ENCODE peak calls at places on chromosomes 16 and 17, in six cellular contexts. E is mucosa of descending colon, V is upper lobe of right lung, X is AG10803, H is NCI-H1417, Y is skeletal muscle cell. G is an unnamed sample.

GRCh38 chr16:2856061-2856670 is 1.8 kb downstream of the PRSS22 start:
- DNase-seq in X (no peak), Y (no peak), H (peak), V (no peak), E (no peak), G (no peak)

GRCh38 chr17:79933863-79934652 is 94.8 kb upstream of the CBX4 start:
- DNase-seq in V (no peak), Y (no peak), X (no peak), E (no peak), H (no peak), G (no peak)

GRCh38 chr16:3180445-3180878 is 7.5 kb upstream of the OR1F1 start:
- DNase-seq in H (no peak), Y (no peak), V (no peak), E (no peak), X (no peak), G (no peak)

GRCh38 chr17:32357615-32358014 is 7.7 kb downstream of the ZNF207 start:
- DNase-seq in H (no peak), V (no peak), E (no peak), Y (no peak), X (no peak), G (no peak)

GRCh38 chr17:38883592-38884526 is 14.0 kb downstream of the LASP1 start:
- DNase-seq in Y (no peak), V (no peak), H (no peak), X (no peak), E (no peak), G (no peak)

GRCh38 chr17:72514888-72515287 is 394.1 kb downstream of the SOX9 start:
- DNase-seq in X (peak), H (no peak), E (no peak), V (no peak), Y (peak), G (no peak)

GRCh38 chr16:53612003-53612402 is 91.7 kb downstream of the RPGRIP1L start:
- DNase-seq in X (no peak), V (no peak), Y (no peak), H (no peak), E (no peak), G (no peak)

GRCh38 chr17:34913001-34913400 is 48.3 kb downstream of the CCT6B start:
- DNase-seq in H (no peak), V (no peak), Y (no peak), E (no peak), X (no peak), G (no peak)

GRCh38 chr16:83887088-83887487 is 11.8 kb upstream of the MLYCD start:
- DNase-seq in V (no peak), E (no peak), H (no peak), X (peak), Y (no peak), G (no peak)

GRCh38 chr17:82374626-82375331 is 3.2 kb downstream of the UTS2R start:
- DNase-seq in E (peak), X (no peak), H (no peak), Y (no peak), V (no peak), G (no peak)

GRCh38 chr16:67104845-67105244 is 4.9 kb upstream of the PHAF1 start:
- DNase-seq in V (no peak), H (peak), E (no peak), Y (no peak), X (no peak), G (no peak)

GRCh38 chr17:5788266-5788900 is 204.1 kb upstream of the NLRP1 start:
- DNase-seq in X (no peak), Y (no peak), V (no peak), E (no peak), H (no peak), G (no peak)

G was measured in activated T-helper 9 cell treated with anti-CD3 and anti-CD28 coated beads, Interleukin-2, amount 50 U/mL, for 16 hours.